ENCODE peak calls at places on chromosomes 11 and 22, in seven cellular contexts. H is GM12864; W is nephron progenitor cell; P is osteocyte; V is activated CD8-positive, alpha-beta T cell treated with anti-CD3 and anti-CD28 coated beads for 36 hours; O is BJ; L is tibial nerve. K is an unnamed sample.

GRCh38 chr11:118476676-118477075 is 40.4 kb downstream of the KMT2A start:
- DNase-seq in H (peak; percentile 2), W (no peak), P (no peak), V (no peak), O (no peak), L (no peak), K (no peak)

GRCh38 chr22:24108073-24108472 is 73.2 kb upstream of the SUSD2 start:
- DNase-seq in H (no peak), W (no peak), P (no peak), V (no peak), O (no peak), L (no peak), K (no peak)

GRCh38 chr11:15826008-15826650 is 530.2 kb downstream of the SOX6 start:
- DNase-seq in H (no peak), W (no peak), P (no peak), V (no peak), O (no peak), L (no peak), K (no peak)

GRCh38 chr11:94544582-94544831 is 786 bp downstream of the FUT4 start:
- DNase-seq in H (no peak), W (no peak), P (no peak), V (peak; percentile 48), O (no peak), L (no peak), K (no peak)

GRCh38 chr11:117424781-117425180 is 97.1 kb downstream of the CEP164 start:
- DNase-seq in H (no peak), W (no peak), P (no peak), V (no peak), O (no peak), L (no peak), K (no peak)

GRCh38 chr11:9711454-9712307 is 47.8 kb downstream of the SWAP70 start:
- DNase-seq in H (no peak), W (no peak), P (no peak), V (no peak), O (no peak), L (no peak), K (no peak)

GRCh38 chr11:2886191-2886894 is 768 bp upstream of the CDKN1C start:
- DNase-seq in H (no peak), W (peak; percentile 73), P (no peak), V (peak; percentile 42), O (no peak), L (peak; percentile 35), K (no peak)

GRCh38 chr11:67648140-67648795 is 2.3 kb downstream of the ACY3 start:
- DNase-seq in H (no peak), W (no peak), P (no peak), V (peak; percentile 81), O (no peak), L (no peak), K (peak; percentile 79)

GRCh38 chr11:113603277-113604059 is 102.6 kb downstream of the TMPRSS5 start:
- DNase-seq in H (no peak), W (no peak), P (no peak), V (no peak), O (no peak), L (no peak), K (no peak)

GRCh38 chr11:57800444-57801184 is 39.0 kb downstream of the CTNND1 start:
- DNase-seq in H (peak; percentile 29), W (peak; percentile 11), P (no peak), V (peak; percentile 6), O (peak; percentile 39), L (no peak), K (peak; percentile 71)

GRCh38 chr11:12042215-12042676 is 33.8 kb upstream of the DKK3 start:
- DNase-seq in H (no peak), W (no peak), P (peak; percentile 6), V (no peak), O (peak; percentile 95), L (no peak), K (no peak)

GRCh38 chr11:28860898-28861297 is 752.7 kb downstream of the METTL15 start:
- DNase-seq in H (no peak), W (no peak), P (no peak), V (no peak), O (no peak), L (no peak), K (no peak)

GRCh38 chr11:69231466-69232018 is 62.4 kb upstream of the MYEOV start:
- DNase-seq in H (no peak), W (no peak), P (peak; percentile 65), V (no peak), O (no peak), L (no peak), K (no peak)

GRCh38 chr22:23767673-23768548 is at the start of gene CHCHD10:
- DNase-seq in H (no peak), W (peak; percentile 91), P (peak; percentile 93), V (peak; percentile 85), O (no peak), L (peak; percentile 60), K (peak; percentile 92)

GRCh38 chr11:4610258-4610935 is 2.4 kb upstream of the TRIM68 start:
- DNase-seq in H (peak; percentile 15), W (no peak), P (no peak), V (peak; percentile 57), O (no peak), L (no peak), K (no peak)

GRCh38 chr11:31246451-31247165 is 122.9 kb downstream of the DCDC1 start:
- DNase-seq in H (no peak), W (no peak), P (no peak), V (no peak), O (no peak), L (no peak), K (no peak)

DNA sequence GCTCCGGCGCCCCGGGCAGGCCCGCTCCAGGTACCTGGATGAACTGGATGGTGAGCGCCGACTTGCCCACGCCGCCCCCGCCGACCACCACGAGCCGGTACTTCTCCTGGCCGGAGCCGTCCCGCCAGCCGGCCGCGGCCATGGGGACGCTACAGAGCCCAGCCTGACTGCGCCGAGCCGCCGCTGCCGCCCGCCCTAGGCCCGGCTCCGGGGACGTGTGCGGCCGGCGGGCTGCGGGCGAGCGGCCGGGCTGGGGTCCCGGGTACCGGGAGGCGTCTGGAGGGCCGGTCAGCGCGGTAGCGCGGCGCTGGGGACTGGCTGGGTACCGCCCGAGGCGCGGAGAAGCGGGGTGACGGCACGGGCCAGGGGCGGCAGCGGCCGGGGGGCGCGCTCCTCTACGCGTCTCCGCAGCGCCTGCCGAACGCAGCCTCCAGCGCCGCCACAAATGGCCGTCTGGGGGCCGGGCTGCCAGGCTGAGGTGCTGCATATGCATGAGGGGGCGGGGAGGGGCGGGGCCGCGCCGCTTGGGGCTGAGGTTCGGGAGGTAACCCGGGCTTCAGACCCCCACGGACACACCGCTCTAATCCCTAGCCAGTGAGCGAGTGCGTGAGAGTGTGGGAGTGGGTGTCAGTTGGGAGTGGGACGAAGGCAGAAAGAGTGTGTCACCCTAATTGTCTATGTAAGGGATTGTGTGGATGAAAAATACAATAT is at the start of gene RRAS2:
- DNase-seq in H (no peak), W (peak; percentile 83), P (peak; percentile 90), V (peak; percentile 86), O (no peak), L (peak; percentile 53), K (peak; percentile 89)
- TF ChIP-seq CTCF in H (no peak), W (no peak), P (no peak), V (no peak), O (no peak), L (peak; percentile 48), K (no peak)

DNA sequence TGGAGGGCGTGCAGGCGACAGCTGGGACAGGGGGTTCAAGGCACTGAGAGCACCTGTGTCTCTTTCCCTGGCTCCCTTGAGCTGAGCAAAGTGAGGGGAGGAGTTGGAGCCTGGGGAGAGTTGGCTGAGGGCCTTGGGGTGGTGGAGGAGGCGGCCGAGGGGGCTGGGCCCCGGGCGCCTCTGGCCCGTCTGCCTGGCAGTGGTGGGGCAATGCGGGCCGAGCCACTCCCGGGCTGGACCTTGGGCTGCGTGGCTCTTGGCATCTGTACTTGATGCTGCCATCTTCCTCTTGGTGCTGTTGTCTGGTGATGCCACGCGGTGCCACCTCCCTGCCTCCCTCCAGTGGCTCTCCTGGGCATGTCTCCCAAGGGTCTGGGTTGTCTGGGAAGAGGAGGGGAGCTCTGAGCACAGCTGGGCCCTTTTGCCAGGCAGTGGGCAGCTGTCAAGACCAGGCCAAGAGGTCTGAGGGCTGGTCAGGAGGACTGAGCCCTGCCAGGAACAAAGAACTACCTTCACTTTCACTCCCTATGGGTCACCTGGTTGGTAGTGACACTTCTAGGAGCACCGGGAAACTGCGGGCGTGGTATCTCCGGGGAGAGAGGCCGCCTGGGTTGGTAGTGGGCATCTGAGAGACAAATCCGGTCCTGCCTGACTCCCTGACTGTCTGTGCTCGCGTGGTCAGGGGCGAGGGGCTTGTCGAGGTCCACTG is 1.3 kb downstream of the GRIK4 start:
- DNase-seq in H (no peak), W (no peak), P (no peak), V (no peak), O (no peak), L (no peak), K (no peak)
- TF ChIP-seq CTCF in H (no peak), W (no peak), P (peak; percentile 17), V (no peak), O (peak; percentile 23), L (no peak), K (no peak)

DNA sequence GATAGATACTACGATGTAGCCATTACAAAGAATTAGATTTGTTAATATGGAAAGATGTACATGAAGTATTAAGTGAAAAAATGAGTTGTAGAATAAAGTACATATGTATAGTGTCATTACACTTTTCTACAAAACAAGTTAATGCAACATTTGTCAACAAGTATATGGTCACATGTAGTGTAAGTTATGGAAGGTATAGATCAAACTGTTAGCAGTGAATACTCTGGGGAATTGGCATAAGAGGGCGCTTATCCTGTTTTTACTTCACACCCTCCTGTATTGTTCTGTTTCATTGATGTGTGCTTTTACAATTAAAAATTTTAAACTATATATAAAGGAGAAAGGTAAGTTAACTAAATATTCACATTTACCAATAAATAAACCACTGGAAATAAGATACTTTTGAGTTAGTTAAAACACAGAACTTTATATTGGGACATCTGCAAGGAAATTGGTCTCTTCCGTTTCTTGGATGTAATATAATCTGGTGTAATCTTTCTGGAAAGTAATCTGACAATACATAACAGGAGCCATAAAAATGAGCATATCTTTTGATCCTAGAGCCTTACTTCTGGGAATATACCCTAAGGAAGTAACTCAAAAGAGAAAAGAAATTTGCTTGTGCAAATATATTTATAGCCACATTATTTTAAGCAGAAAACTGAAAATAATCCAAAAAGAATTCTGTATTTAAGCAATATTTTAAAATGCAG is 34.5 kb downstream of the CSTPP1 start:
- DNase-seq in H (no peak), W (no peak), P (no peak), V (no peak), O (no peak), L (no peak), K (no peak)
- TF ChIP-seq CTCF in H (no peak), W (no peak), P (no peak), V (no peak), O (no peak), L (no peak), K (no peak)

DNA sequence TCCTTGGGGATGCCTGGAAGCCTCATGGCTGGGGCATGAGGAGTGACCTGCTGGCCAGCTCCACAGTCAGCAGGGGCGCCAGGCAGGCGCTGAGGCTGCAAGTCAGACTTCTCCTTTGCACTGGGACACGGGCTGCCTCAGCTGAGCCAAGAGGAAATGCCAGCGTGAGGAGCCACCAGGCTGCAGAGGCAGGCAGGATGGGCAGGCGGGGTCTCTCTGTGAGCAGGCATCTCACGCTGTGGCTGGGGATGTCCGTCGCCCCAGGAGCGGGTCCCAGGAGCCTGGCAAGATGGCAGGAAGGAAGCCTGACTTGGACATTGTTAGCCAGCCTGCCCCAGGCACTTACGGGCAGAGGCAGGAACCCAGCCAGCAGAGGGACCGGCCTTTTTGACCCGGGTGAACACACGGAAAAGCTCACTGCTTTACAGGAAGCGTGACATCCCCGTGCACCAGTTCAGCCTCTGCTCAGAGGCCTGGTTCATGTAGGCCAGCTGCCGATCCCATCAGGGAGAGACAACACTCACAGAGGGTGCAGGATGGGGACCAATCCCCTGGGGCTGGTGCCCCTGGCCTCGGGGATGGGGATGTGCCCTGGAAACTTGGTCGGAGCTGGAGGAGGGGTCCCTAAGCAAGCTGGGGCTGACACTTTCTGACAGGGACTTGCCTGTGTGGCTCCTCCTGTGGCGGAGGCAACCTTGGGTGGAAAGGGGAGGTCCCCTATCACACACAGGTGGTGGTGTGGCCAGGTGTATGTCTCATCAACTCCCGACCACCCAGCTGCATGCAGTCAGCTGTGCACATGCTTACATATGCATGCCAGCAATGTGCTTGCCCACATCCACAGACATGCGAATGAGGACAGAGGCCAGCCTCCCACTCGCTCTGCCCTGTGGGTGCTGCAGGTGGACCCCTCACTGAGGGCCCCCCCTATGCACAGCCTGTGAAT is 10.0 kb downstream of the GNB1L start:
- DNase-seq in H (no peak), W (no peak), P (peak; percentile 90), V (peak; percentile 52), O (no peak), L (no peak), K (no peak)
- TF ChIP-seq CTCF in H (no peak), W (no peak), P (peak; percentile 39), V (no peak), O (peak; percentile 38), L (no peak), K (no peak)